ENCODE peak calls at places on chromosomes 2 and 18, in eight cellular contexts. A is cardiac muscle cell, C is cardiac fibroblast, Y is stomach, U is suprapubic skin, K is tibial artery, S is astrocyte, V is A673. T is an unnamed sample.

GRCh38 chr2:12412898-12413305 is 303.8 kb upstream of the TRIB2 start:
- DNase-seq in A (peak), C (peak), Y (no peak), U (no peak), K (no peak), S (peak), V (peak), T (no peak)

GRCh38 chr2:239113592-239113991 is 265.7 kb downstream of the TWIST2 start:
- DNase-seq in A (no peak), C (no peak), Y (no peak), U (no peak), K (no peak), S (no peak), V (no peak), T (no peak)

GRCh38 chr2:96899084-96899735 is 29.3 kb upstream of the SEMA4C start:
- DNase-seq in A (no peak), C (peak), Y (no peak), U (no peak), K (no peak), S (peak), V (no peak), T (no peak)

GRCh38 chr2:3042601-3043585 is 334.7 kb downstream of the EIPR1 start:
- DNase-seq in A (no peak), C (no peak), Y (no peak), U (no peak), K (no peak), S (no peak), V (no peak), T (no peak)

GRCh38 chr18:623760-624620 is 27.2 kb downstream of the CLUL1 start:
- DNase-seq in A (peak), C (peak), Y (peak), U (peak), K (peak), S (peak), V (peak), T (peak)

GRCh38 chr2:10521891-10522448 is 73.8 kb upstream of the ODC1 start:
- DNase-seq in A (no peak), C (no peak), Y (no peak), U (peak), K (no peak), S (no peak), V (no peak), T (no peak)

GRCh38 chr2:88667219-88667618 is 24.3 kb upstream of the RPIA start:
- DNase-seq in A (no peak), C (no peak), Y (no peak), U (no peak), K (no peak), S (no peak), V (no peak), T (no peak)

GRCh38 chr2:104434363-104434792 is 419.5 kb upstream of the POU3F3 start:
- DNase-seq in A (no peak), C (no peak), Y (peak), U (no peak), K (no peak), S (peak), V (no peak), T (no peak)

GRCh38 chr18:64615047-64615446 is 466.2 kb upstream of the LINC00305 start:
- DNase-seq in A (no peak), C (no peak), Y (no peak), U (no peak), K (no peak), S (no peak), V (no peak), T (no peak)

GRCh38 chr2:88933980-88934379 is 242.5 kb downstream of the RPIA start:
- DNase-seq in A (peak), C (no peak), Y (no peak), U (no peak), K (no peak), S (no peak), V (peak), T (peak)

GRCh38 chr2:156562136-156562535 is 126.0 kb downstream of the GPD2 start:
- DNase-seq in A (no peak), C (no peak), Y (no peak), U (no peak), K (no peak), S (no peak), V (peak), T (no peak)

GRCh38 chr2:2328847-2329246 is 2.2 kb downstream of the MYT1L start:
- DNase-seq in A (no peak), C (no peak), Y (no peak), U (no peak), K (no peak), S (peak), V (peak), T (peak)

GRCh38 chr2:99471635-99472326 is 18.0 kb downstream of the REV1 start:
- DNase-seq in A (no peak), C (no peak), Y (no peak), U (no peak), K (no peak), S (no peak), V (no peak), T (peak)

GRCh38 chr2:12766421-12766879 is 49.7 kb downstream of the TRIB2 start:
- DNase-seq in A (peak), C (peak), Y (no peak), U (no peak), K (no peak), S (peak), V (no peak), T (no peak)

GRCh38 chr2:150784389-150784788 is 296.9 kb upstream of the RND3 start:
- DNase-seq in A (no peak), C (peak), Y (no peak), U (no peak), K (no peak), S (no peak), V (no peak), T (no peak)

GRCh38 chr18:79876497-79876896 is 75.0 kb downstream of the SLC66A2 start:
- DNase-seq in A (no peak), C (no peak), Y (no peak), U (peak), K (no peak), S (no peak), V (no peak), T (peak)

GRCh38 chr18:60372141-60372540 is 434 bp downstream of the MC4R start:
- DNase-seq in A (no peak), C (no peak), Y (no peak), U (no peak), K (no peak), S (no peak), V (no peak), T (no peak)

GRCh38 chr2:59378104-59378503 is 1137.0 kb upstream of the FANCL start:
- DNase-seq in A (no peak), C (no peak), Y (no peak), U (no peak), K (no peak), S (no peak), V (no peak), T (no peak)

GRCh38 chr2:58812766-58813344 is 571.7 kb upstream of the FANCL start:
- DNase-seq in A (no peak), C (no peak), Y (no peak), U (no peak), K (no peak), S (no peak), V (peak), T (no peak)

GRCh38 chr2:64062840-64063239 is 43.6 kb upstream of the VPS54 start:
- DNase-seq in A (peak), C (peak), Y (no peak), U (no peak), K (no peak), S (peak), V (no peak), T (peak)

GRCh38 chr2:237966565-237967462 is at the start of gene UBE2F:
- DNase-seq in A (peak), C (peak), Y (peak), U (peak), K (peak), S (peak), V (peak), T (peak)

GRCh38 chr2:60046529-60046928 is 506.9 kb downstream of the BCL11A start:
- DNase-seq in A (no peak), C (no peak), Y (no peak), U (no peak), K (no peak), S (no peak), V (no peak), T (no peak)

GRCh38 chr2:171478345-171478744 is 43.9 kb upstream of the CYBRD1 start:
- DNase-seq in A (peak), C (peak), Y (no peak), U (no peak), K (no peak), S (peak), V (no peak), T (peak)

GRCh38 chr18:63320690-63321265 is 1.2 kb upstream of the BCL2 start:
- DNase-seq in A (peak), C (peak), Y (peak), U (peak), K (peak), S (peak), V (peak), T (peak)

GRCh38 chr2:128458438-128458837 is 139.8 kb upstream of the HS6ST1 start:
- DNase-seq in A (no peak), C (peak), Y (no peak), U (no peak), K (no peak), S (no peak), V (no peak), T (peak)

GRCh38 chr2:126761981-126762878 is 106.3 kb downstream of the GYPC start:
- DNase-seq in A (no peak), C (no peak), Y (no peak), U (peak), K (no peak), S (no peak), V (no peak), T (no peak)

GRCh38 chr18:61635901-61636528 is 256.8 kb downstream of the RNF152 start:
- DNase-seq in A (peak), C (peak), Y (peak), U (peak), K (peak), S (peak), V (peak), T (peak)

GRCh38 chr2:141654311-141654710 is 476.5 kb downstream of the LRP1B start:
- DNase-seq in A (no peak), C (no peak), Y (no peak), U (no peak), K (no peak), S (no peak), V (no peak), T (no peak)

GRCh38 chr2:100733344-100734187 is 86.4 kb upstream of the NPAS2 start:
- DNase-seq in A (peak), C (peak), Y (no peak), U (peak), K (peak), S (peak), V (peak), T (peak)

GRCh38 chr2:177291701-177292100 is 27.2 kb upstream of the NFE2L2 start:
- DNase-seq in A (no peak), C (no peak), Y (no peak), U (no peak), K (no peak), S (no peak), V (no peak), T (no peak)

GRCh38 chr2:38465789-38466127 is 88.7 kb upstream of the ATL2 start:
- DNase-seq in A (peak), C (peak), Y (peak), U (no peak), K (no peak), S (no peak), V (peak), T (peak)

GRCh38 chr2:239593455-239593854 is 192.6 kb upstream of the HDAC4 start:
- DNase-seq in A (no peak), C (no peak), Y (no peak), U (peak), K (no peak), S (no peak), V (no peak), T (no peak)

GRCh38 chr2:221674446-221674845 is 102.3 kb upstream of the EPHA4 start:
- DNase-seq in A (no peak), C (no peak), Y (no peak), U (no peak), K (no peak), S (peak), V (no peak), T (no peak)

GRCh38 chr18:73881396-73881795 is 266.2 kb downstream of the FBXO15 start:
- DNase-seq in A (peak), C (peak), Y (no peak), U (no peak), K (no peak), S (peak), V (no peak), T (no peak)

GRCh38 chr2:30860003-30860402 is 52.8 kb upstream of the CAPN13 start:
- DNase-seq in A (no peak), C (no peak), Y (no peak), U (no peak), K (no peak), S (no peak), V (no peak), T (no peak)

GRCh38 chr2:96386470-96386869 is 50.9 kb downstream of the NCAPH start:
- DNase-seq in A (no peak), C (no peak), Y (no peak), U (no peak), K (no peak), S (no peak), V (peak), T (no peak)

GRCh38 chr2:9664365-9664764 is 33.6 kb upstream of the YWHAQ start:
- DNase-seq in A (no peak), C (no peak), Y (no peak), U (no peak), K (no peak), S (no peak), V (no peak), T (no peak)

GRCh38 chr18:32802606-32803451 is 30.0 kb upstream of the KLHL14 start:
- DNase-seq in A (no peak), C (no peak), Y (no peak), U (no peak), K (no peak), S (no peak), V (no peak), T (no peak)

GRCh38 chr18:32805354-32805753 is 32.5 kb upstream of the KLHL14 start:
- DNase-seq in A (no peak), C (no peak), Y (no peak), U (no peak), K (no peak), S (no peak), V (no peak), T (no peak)

GRCh38 chr18:32801236-32801635 is 28.4 kb upstream of the KLHL14 start:
- DNase-seq in A (no peak), C (no peak), Y (no peak), U (no peak), K (no peak), S (no peak), V (no peak), T (no peak)

GRCh38 chr18:32804126-32804888 is 31.5 kb upstream of the KLHL14 start:
- DNase-seq in A (no peak), C (no peak), Y (no peak), U (no peak), K (no peak), S (no peak), V (no peak), T (no peak)

GRCh38 chr18:32803571-32803970 is 30.7 kb upstream of the KLHL14 start:
- DNase-seq in A (no peak), C (no peak), Y (no peak), U (no peak), K (no peak), S (peak), V (no peak), T (no peak)
- H3K4me3 ChIP-seq in A (no peak), C (no peak), Y (no peak), U (no peak), K (no peak), S (no peak), V (no peak), T (no peak)

DNA sequence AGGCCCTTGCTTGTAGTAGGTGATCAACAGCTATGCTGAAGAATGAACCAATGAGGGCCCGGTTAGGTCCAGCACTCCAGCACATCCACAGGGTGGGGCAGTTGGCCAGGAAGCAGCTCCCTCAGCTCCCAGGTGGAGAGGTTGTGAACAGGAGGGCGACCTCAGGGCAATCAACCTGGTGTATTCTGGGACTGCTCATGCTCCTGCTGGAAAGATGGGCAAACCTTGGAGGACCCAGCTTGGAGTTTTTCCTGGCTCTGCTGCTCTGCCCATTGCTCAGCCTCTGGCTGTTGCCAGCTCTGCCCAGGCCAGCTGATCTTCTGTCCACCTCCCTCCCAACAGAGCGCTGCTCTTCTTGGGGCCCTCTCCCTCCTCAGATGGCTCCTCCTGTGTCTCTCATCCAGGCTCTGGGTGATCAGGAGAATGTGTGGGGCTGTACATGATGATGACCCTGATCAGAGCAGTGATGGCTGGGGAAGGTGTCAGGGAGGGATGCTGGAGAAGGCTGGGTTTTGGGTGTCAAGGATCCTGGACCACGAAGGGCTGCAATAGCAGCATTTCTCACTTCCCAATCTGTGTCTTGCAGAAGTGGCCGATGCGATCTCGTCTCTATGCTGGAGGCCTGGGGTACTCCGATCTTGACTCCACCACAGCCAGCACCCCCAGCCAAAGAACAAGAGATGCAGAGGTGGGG is 3.4 kb downstream of the TCF23 start:
- DNase-seq in A (no peak), C (no peak), Y (no peak), U (peak), K (no peak), S (no peak), V (no peak), T (peak)
- TF ChIP-seq CTCF in A (no peak), C (no peak), Y (no peak), U (no peak), K (no peak), S (no peak), V (no peak), T (peak)

GRCh38 chr2:86563650-86564061 is 413 bp upstream of the CHMP3 start:
- DNase-seq in A (no peak), C (no peak), Y (no peak), U (no peak), K (no peak), S (no peak), V (no peak), T (no peak)
- H3K4me3 ChIP-seq in A (peak), C (peak), Y (peak), U (peak), K (peak), S (peak), V (peak), T (peak)

GRCh38 chr2:18828296-18828695 is 238.9 kb upstream of the NT5C1B start:
- DNase-seq in A (no peak), C (no peak), Y (no peak), U (no peak), K (no peak), S (no peak), V (no peak), T (no peak)

GRCh38 chr2:18831916-18832510 is 242.6 kb upstream of the NT5C1B start:
- DNase-seq in A (peak), C (no peak), Y (no peak), U (no peak), K (no peak), S (peak), V (no peak), T (no peak)

GRCh38 chr2:18829331-18829902 is 240.0 kb upstream of the NT5C1B start:
- DNase-seq in A (peak), C (peak), Y (no peak), U (no peak), K (no peak), S (peak), V (peak), T (peak)

GRCh38 chr2:18830962-18831361 is 241.6 kb upstream of the NT5C1B start:
- DNase-seq in A (no peak), C (no peak), Y (no peak), U (no peak), K (no peak), S (no peak), V (no peak), T (no peak)

GRCh38 chr2:18829976-18830375 is 240.6 kb upstream of the NT5C1B start:
- DNase-seq in A (peak), C (no peak), Y (no peak), U (no peak), K (no peak), S (peak), V (no peak), T (no peak)
- TF ChIP-seq CTCF in A (no peak), C (no peak), Y (no peak), U (no peak), K (no peak), S (no peak), V (no peak), T (no peak)

DNA sequence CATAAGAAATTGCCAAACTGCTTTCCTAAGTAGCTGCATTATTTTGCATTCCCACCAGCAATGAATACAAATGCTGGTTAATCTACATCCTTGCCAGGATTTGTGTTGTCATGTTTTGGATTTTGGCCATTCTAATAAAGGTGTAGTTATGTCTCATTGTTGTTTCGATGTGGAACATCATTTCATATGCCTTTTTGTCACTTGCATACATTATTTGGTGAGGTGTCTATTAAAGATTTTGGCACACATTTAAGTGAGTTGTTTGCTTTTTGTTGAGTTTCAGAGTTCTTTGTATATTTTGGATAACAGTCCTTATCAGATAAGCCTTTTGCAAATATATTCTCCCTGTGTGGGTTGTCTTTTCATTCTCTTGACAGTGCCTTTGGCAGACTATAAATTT is 299.2 kb upstream of the TFPI start:
- DNase-seq in A (no peak), C (no peak), Y (no peak), U (no peak), K (no peak), S (no peak), V (no peak), T (no peak)
- H3K4me3 ChIP-seq in A (no peak), C (no peak), Y (no peak), U (no peak), K (no peak), S (no peak), V (no peak), T (no peak)

GRCh38 chr18:75896865-75897264 is 469.4 kb upstream of the SMIM21 start:
- DNase-seq in A (no peak), C (peak), Y (no peak), U (no peak), K (no peak), S (no peak), V (no peak), T (peak)
- TF ChIP-seq CTCF in A (no peak), C (no peak), Y (no peak), U (no peak), K (no peak), S (peak), V (no peak), T (peak)

DNA sequence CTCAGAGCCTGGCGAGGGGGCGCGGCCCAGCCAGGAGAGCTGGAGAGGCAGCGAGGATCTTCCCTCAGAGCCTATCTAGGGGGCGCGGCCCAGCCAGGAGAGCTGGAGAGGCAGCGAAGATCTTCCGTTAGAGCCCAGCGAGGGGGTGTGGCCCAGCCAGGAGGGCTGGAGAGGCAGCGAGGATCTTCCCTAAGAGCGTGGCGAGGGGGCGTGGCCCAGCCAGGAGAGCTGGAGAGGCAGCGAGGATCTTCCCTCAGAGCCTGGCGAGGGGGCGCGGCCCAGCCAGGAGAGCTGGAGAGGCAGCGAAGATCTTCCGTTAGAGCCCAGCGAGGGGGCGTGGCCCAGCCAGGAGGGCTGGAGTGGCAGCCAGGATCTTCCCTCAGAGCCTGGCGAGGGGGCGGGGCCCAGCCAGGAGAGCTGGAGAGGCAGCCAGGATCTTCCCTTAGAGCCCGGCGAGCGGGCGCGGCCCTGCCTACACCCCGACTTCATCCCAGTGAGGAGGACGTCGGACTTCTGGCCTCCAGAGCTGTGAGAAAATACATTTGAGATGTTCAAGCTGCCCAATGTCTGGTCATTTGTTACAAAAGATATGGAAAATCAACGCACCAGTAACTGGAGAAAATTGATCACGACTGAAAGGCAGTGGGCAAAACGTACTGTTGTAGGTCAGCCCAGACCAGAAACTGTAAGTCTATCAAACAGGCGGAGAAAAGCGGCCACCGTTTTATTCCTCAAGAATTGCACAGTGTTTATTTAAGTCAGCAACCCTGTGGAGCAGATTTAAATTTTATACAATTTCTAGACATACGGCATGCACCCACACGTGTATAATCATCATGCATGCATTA is 63.5 kb upstream of the TMEM18 start:
- DNase-seq in A (peak), C (peak), Y (peak), U (peak), K (peak), S (peak), V (peak), T (peak)
- H3K4me3 ChIP-seq in A (peak), C (peak), Y (peak), U (peak), K (peak), S (peak), V (peak), T (peak)

GRCh38 chr2:219024059-219024458 is 17.3 kb downstream of the CFAP65 start:
- DNase-seq in A (no peak), C (no peak), Y (no peak), U (no peak), K (no peak), S (no peak), V (no peak), T (no peak)
- TF ChIP-seq CTCF in A (no peak), C (no peak), Y (no peak), U (no peak), K (no peak), S (no peak), V (no peak), T (no peak)